ENCODE peak calls at places on chromosomes 5 and 9, in six cellular contexts. F is spleen, K is upper lobe of left lung, Z is endodermal cell, W is foreskin keratinocyte, Y is SK-N-SH. Q is an unnamed sample.

GRCh38 chr9:4537581-4537980 is 47.3 kb downstream of the SLC1A1 start:
- DNase-seq in K (no peak), Y (no peak), Z (no peak), F (no peak), W (no peak), Q (no peak)

GRCh38 chr5:176373100-176373818 is 8.0 kb downstream of the ARL10 start:
- DNase-seq in W (no peak), F (no peak), Z (no peak), Y (no peak), K (no peak), Q (no peak)

GRCh38 chr9:2024888-2025781 is 10.0 kb downstream of the SMARCA2 start:
- DNase-seq in K (no peak), Y (no peak), Z (no peak), F (no peak), W (no peak), Q (no peak)

GRCh38 chr5:32710335-32710858 is 724 bp upstream of the NPR3 start:
- DNase-seq in Z (peak), K (peak), F (no peak), W (no peak), Y (peak), Q (no peak)

GRCh38 chr5:125032286-125032685 is 285.8 kb upstream of the ZNF608 start:
- DNase-seq in Y (no peak), F (no peak), Z (no peak), W (no peak), K (no peak), Q (no peak)

GRCh38 chr9:133703571-133704399 is 34.4 kb downstream of the SARDH start:
- DNase-seq in K (peak), F (peak), Z (no peak), Y (peak), W (no peak), Q (no peak)

GRCh38 chr5:72167257-72167656 is 60.0 kb downstream of the MAP1B start:
- DNase-seq in Y (no peak), W (no peak), Z (no peak), K (no peak), F (no peak), Q (no peak)

GRCh38 chr9:16335788-16336580 is 534.5 kb downstream of the BNC2 start:
- DNase-seq in Y (peak), K (no peak), W (peak), F (no peak), Z (no peak), Q (no peak)

GRCh38 chr5:125575561-125576504 is 829.4 kb upstream of the ZNF608 start:
- DNase-seq in Y (peak), K (no peak), W (no peak), F (no peak), Z (peak), Q (no peak)

GRCh38 chr9:121612511-121612998 is 38.9 kb upstream of the DAB2IP start:
- DNase-seq in K (no peak), F (no peak), W (peak), Z (peak), Y (no peak), Q (peak)

GRCh38 chr5:36502608-36503007 is 103.8 kb upstream of the SLC1A3 start:
- DNase-seq in W (no peak), F (no peak), Y (no peak), Z (no peak), K (no peak), Q (no peak)

GRCh38 chr5:21613971-21614488 is 1239.1 kb downstream of the CDH12 start:
- DNase-seq in K (no peak), Y (no peak), F (no peak), Z (peak), W (no peak), Q (no peak)

GRCh38 chr5:174972291-174972690 is 247.9 kb downstream of the MSX2 start:
- DNase-seq in K (no peak), Z (no peak), F (no peak), W (peak), Y (no peak), Q (no peak)

GRCh38 chr5:14868771-14869170 is 2.8 kb downstream of the ANKH start:
- DNase-seq in Z (no peak), W (no peak), Y (no peak), F (no peak), K (no peak), Q (no peak)

GRCh38 chr5:36875051-36875788 is 1.3 kb upstream of the NIPBL start:
- DNase-seq in K (peak), W (no peak), Y (peak), Z (peak), F (peak), Q (peak)

GRCh38 chr5:166671818-166672217 is 1619.6 kb upstream of the WWC1 start:
- DNase-seq in Y (no peak), Z (peak), F (no peak), K (no peak), W (no peak), Q (no peak)

GRCh38 chr5:4879693-4880303 is 260.3 kb upstream of the ADAMTS16 start:
- DNase-seq in F (no peak), K (no peak), Y (peak), W (no peak), Z (peak), Q (peak)

GRCh38 chr5:15615859-15616258 is 115.9 kb downstream of the FBXL7 start:
- DNase-seq in K (no peak), Z (no peak), Y (no peak), W (no peak), F (no peak), Q (no peak)

GRCh38 chr5:56323505-56323904 is 90.4 kb upstream of the ANKRD55 start:
- DNase-seq in F (no peak), K (no peak), Y (peak), Z (peak), W (peak), Q (no peak)

GRCh38 chr5:156706631-156707030 is 143.5 kb upstream of the PPP1R2B start:
- DNase-seq in W (no peak), Z (no peak), Y (no peak), F (no peak), K (no peak), Q (no peak)

GRCh38 chr5:158816306-158816705 is 283.4 kb downstream of the EBF1 start:
- DNase-seq in F (no peak), K (no peak), Y (no peak), W (no peak), Z (no peak), Q (no peak)

GRCh38 chr9:109971226-109971625 is 191.2 kb downstream of the PALM2AKAP2 start:
- DNase-seq in W (no peak), F (no peak), Y (no peak), Z (no peak), K (no peak), Q (no peak)

GRCh38 chr9:105171589-105171988 is 72.9 kb upstream of the SLC44A1 start:
- DNase-seq in W (no peak), F (no peak), K (no peak), Y (no peak), Z (no peak), Q (no peak)

GRCh38 chr5:157761690-157762611 is 18.4 kb downstream of the LSM11 start:
- DNase-seq in W (peak), Z (peak), K (no peak), Y (peak), F (no peak), Q (no peak)

GRCh38 chr9:129278391-129279237 is 100.6 kb upstream of the IER5L start:
- DNase-seq in W (peak), Z (peak), Y (no peak), K (peak), F (peak), Q (peak)

GRCh38 chr5:102853680-102854079 is 98.6 kb downstream of the PAM start:
- DNase-seq in Z (no peak), K (no peak), W (no peak), F (no peak), Y (no peak), Q (no peak)

GRCh38 chr5:179608131-179608581 is 15.3 kb downstream of the HNRNPH1 start:
- DNase-seq in W (no peak), F (peak), Y (no peak), K (no peak), Z (peak), Q (no peak)

GRCh38 chr9:28774433-28775029 is 1201.2 kb upstream of the C9orf72 start:
- DNase-seq in F (no peak), K (no peak), Y (peak), W (no peak), Z (no peak), Q (no peak)

GRCh38 chr5:150763023-150763793 is 4.4 kb upstream of the DCTN4 start:
- DNase-seq in Y (peak), F (no peak), K (no peak), Z (no peak), W (peak), Q (no peak)

GRCh38 chr5:43121565-43122484 is 1.1 kb downstream of the ZNF131 start:
- DNase-seq in Y (peak), W (peak), K (no peak), Z (no peak), F (no peak), Q (no peak)

GRCh38 chr5:113692466-113693204 is 179.1 kb downstream of the YTHDC2 start:
- DNase-seq in W (no peak), Z (peak), K (no peak), F (no peak), Y (no peak), Q (no peak)

GRCh38 chr5:176675676-176676360 is 28.5 kb downstream of the TSPAN17 start:
- DNase-seq in Z (peak), F (no peak), K (no peak), W (no peak), Y (no peak), Q (no peak)

GRCh38 chr9:135224286-135224871 is 136.9 kb downstream of the OLFM1 start:
- DNase-seq in F (peak), K (no peak), Z (no peak), W (no peak), Y (no peak), Q (peak)

GRCh38 chr9:109349431-109349846 is 28.6 kb upstream of the EPB41L4B start:
- DNase-seq in F (no peak), Z (no peak), W (peak), Y (no peak), K (no peak), Q (no peak)

DNA sequence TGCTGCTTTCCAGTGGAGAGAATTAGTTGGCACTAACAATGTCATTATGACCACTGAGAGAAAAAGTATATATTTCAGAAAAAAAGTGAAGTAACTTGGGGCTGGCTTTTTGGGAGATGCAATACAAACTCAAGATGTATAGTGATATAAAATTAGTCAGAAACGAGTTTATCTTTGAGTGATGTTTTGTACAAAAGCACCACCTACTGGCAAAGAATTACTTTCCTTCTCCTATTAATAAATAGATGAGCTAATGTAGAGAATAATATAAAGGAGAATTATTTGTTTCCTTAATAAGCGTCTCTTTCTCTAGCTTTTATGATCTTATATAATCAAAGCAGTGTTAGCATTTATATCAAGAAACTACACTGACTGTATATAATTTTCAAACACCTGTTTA is 158.8 kb downstream of the MEF2C start:
- DNase-seq in W (no peak), K (no peak), F (no peak), Y (no peak), Z (no peak), Q (no peak)
- TF ChIP-seq CTCF in W (peak), K (no peak), F (no peak), Y (peak), Z (peak), Q (no peak)

DNA sequence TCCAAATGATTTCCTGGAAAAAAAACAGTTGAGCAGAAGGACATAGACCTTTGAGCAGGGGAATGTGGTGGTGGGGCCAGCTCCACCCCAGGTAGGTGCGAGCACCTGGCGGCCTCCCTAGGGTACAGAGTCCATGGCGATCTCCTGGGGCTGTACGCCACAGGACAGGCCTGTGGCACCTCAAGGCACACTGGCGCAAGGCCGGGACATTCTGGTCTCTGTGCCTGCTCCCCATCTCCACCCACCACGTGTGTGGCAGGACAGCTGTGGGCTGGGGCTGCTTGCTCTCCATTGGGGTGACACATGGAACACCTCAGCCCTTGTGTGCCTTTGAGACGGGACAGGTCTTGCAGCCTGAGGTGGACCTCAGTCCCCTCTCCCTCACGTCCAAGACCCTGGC is 25.2 kb downstream of the WNK2 start:
- DNase-seq in Y (no peak), K (no peak), W (no peak), F (peak), Z (no peak), Q (peak)
- H3K27ac ChIP-seq in Y (no peak), K (no peak), W (no peak), F (no peak), Z (no peak), Q (no peak)

GRCh38 chr5:8756498-8757084 is 789.3 kb downstream of the SEMA5A start:
- DNase-seq in W (no peak), F (no peak), K (no peak), Z (peak), Y (peak), Q (no peak)
- TF ChIP-seq CTCF in W (peak), F (peak), K (no peak), Z (peak), Y (peak), Q (peak)

DNA sequence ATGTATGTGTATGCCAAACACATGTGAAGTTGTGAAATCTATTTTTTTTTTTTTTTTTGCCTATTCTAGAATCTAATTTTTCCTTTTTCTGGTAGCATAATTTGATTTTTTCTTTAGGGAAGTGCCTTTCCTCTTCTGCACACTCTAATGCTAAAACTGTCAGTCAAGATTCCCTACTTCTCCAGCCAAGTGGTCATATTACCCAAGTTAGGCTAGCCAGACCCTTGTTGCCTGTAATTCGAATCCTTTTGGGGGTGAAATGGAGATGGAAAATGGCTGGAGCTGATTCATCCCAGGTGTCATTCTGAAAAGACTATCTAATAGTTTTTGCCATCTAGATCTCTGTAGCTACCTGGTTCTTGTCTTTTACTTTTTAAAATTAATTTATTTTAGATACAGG is 24.8 kb upstream of the UBAP1 start:
- DNase-seq in Y (no peak), W (no peak), K (no peak), Z (no peak), F (no peak), Q (no peak)
- H3K27ac ChIP-seq in Y (no peak), W (no peak), K (no peak), Z (no peak), F (no peak), Q (no peak)

GRCh38 chr9:100425758-100426157 is 1.2 kb upstream of the MSANTD3 start:
- DNase-seq in Z (no peak), W (peak), K (no peak), Y (no peak), F (no peak), Q (no peak)

GRCh38 chr9:100427366-100428263 is 672 bp downstream of the MSANTD3 start:
- DNase-seq in Y (no peak), W (peak), K (no peak), Z (peak), F (no peak), Q (peak)

GRCh38 chr9:100426194-100426531 is 780 bp upstream of the MSANTD3 start:
- DNase-seq in Y (peak), F (no peak), W (peak), K (no peak), Z (no peak), Q (no peak)

GRCh38 chr9:100428871-100429654 is 2.1 kb downstream of the MSANTD3 start:
- DNase-seq in Z (no peak), W (peak), Y (no peak), F (no peak), K (no peak), Q (no peak)

DNA sequence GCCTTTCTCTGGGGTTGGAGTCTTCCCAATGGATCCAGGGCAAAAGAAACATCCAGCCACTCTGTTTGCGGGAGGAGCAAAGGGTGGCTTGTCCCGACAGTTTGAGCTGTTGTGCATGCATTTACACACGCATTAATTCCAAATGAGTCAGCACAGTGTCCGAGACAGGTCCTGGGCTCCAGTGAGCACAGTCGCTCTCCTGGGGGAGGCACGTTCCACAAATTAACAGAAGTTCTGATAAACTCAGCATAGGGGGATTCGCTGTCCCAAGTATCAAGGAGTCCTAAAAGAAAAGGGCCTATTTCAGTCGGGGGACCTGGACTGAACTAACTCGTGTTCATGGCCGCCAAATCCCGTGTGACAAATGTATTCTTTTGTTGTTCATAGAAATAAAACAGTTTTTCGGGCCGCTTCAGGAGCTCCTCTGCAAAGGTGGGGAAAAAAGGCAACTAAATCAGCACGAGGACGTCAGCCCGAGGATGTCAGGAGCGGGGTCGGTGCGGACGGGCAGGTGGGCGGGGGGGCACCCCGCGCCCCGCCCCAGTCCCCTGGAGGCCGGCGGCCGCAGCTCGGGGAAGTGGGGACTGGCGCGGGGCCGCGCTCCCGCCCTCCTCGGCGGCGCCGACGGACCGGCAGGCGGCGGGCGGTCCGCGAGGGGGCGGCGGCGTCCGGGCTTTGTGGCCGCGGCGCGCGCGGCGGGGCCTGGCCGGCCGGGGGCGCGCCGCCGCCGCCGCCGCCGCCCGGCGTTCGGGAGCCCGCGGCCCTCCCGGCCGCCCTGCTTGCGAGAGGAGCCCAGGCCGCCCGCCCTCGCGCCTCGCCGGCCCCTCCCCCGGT is at the start of gene MSANTD3:
- DNase-seq in W (peak), Z (peak), Y (peak), F (peak), K (peak), Q (peak)
- TF ChIP-seq CTCF in W (peak), Z (no peak), Y (peak), F (no peak), K (peak), Q (no peak)

GRCh38 chr9:70600479-70600878 is 186.0 kb upstream of the KLF9 start:
- DNase-seq in Y (no peak), W (no peak), Z (peak), K (no peak), F (no peak), Q (no peak)
- H3K27ac ChIP-seq in Y (peak), W (peak), Z (no peak), K (peak), F (peak), Q (peak)

GRCh38 chr9:127763918-127764384 is 14.5 kb downstream of the SH2D3C start:
- DNase-seq in K (no peak), W (no peak), Z (peak), Y (no peak), F (no peak), Q (peak)
- TF ChIP-seq CTCF in K (peak), W (peak), Z (peak), Y (peak), F (peak), Q (peak)

DNA sequence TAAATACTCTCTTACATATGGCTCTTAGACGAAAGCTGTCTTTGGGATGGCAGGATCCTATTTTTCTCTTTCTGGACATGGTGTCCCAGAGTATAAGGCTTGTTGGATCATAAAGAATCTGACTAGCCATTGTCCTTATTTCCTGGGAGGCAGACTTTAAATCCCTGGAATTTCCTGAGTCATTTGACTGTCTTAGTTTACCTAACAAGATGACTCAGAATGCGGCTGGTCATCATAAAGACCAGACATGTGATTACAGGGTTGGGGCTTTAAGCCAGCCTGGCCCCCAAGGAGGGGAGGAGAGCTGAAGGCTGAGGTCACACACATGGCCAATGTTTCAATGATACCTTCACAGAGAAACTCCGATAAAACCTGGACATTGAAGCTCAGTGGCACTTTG is 37.2 kb downstream of the FAM240B start:
- DNase-seq in K (no peak), Z (peak), F (no peak), Y (no peak), W (peak), Q (no peak)
- H3K27ac ChIP-seq in K (no peak), Z (no peak), F (no peak), Y (peak), W (peak), Q (no peak)

GRCh38 chr5:100790170-100790665 is 112.9 kb downstream of the ST8SIA4 start:
- DNase-seq in F (peak), W (no peak), Z (peak), K (no peak), Y (no peak), Q (no peak)
- TF ChIP-seq CTCF in F (no peak), W (no peak), Z (peak), K (no peak), Y (peak), Q (peak)

GRCh38 chr9:127095416-127095815 is 27.0 kb downstream of the ANGPTL2 start:
- DNase-seq in Y (no peak), K (no peak), F (no peak), Z (peak), W (no peak), Q (no peak)
- H3K27ac ChIP-seq in Y (no peak), K (no peak), F (no peak), Z (no peak), W (no peak), Q (no peak)

Q was measured in lower lobe of right lung.